ENCODE peak calls at places on chromosomes 7 and 10, in nine cellular contexts. A is body of pancreas, H is upper lobe of right lung, X is brain microvascular endothelial cell, O is dorsolateral prefrontal cortex, L is testis, W is colonic mucosa, Y is cardiac muscle cell, E is heart left ventricle. S is an unnamed sample. For H3K27me3, the result is how much of the 10 kb centered on the place peaks cover.

GRCh38 chr7:127137146-127137545 is 115.6 kb downstream of the GRM8 start:
- DNase-seq in A (no peak), H (no peak), X (no peak), O (no peak), L (no peak), W (no peak), Y (no peak), E (no peak), S (no peak)

GRCh38 chr10:7084255-7085005 is 326.4 kb downstream of the SFMBT2 start:
- DNase-seq in A (no peak), H (no peak), X (no peak), O (no peak), L (no peak), W (no peak), Y (no peak), E (no peak), S (no peak)

GRCh38 chr7:28999421-28999820 is 41.3 kb upstream of the TRIL start:
- DNase-seq in A (no peak), H (no peak), X (no peak), O (no peak), L (no peak), W (no peak), Y (no peak), E (no peak), S (no peak)

GRCh38 chr10:113961261-113961938 is 82.3 kb upstream of the ADRB1 start:
- DNase-seq in A (no peak), H (no peak), X (no peak), O (no peak), L (no peak), W (peak), Y (no peak), E (no peak), S (peak)

GRCh38 chr7:96670338-96671289 is 39.0 kb downstream of the SEM1 start:
- DNase-seq in A (no peak), H (no peak), X (no peak), O (no peak), L (no peak), W (no peak), Y (no peak), E (no peak), S (no peak)

GRCh38 chr10:78886129-78886528 is 182.6 kb upstream of the ZMIZ1 start:
- DNase-seq in A (no peak), H (no peak), X (no peak), O (no peak), L (no peak), W (peak), Y (no peak), E (no peak), S (no peak)

GRCh38 chr10:132061465-132062180 is 4.1 kb upstream of the JAKMIP3 start:
- DNase-seq in A (no peak), H (peak), X (no peak), O (no peak), L (no peak), W (no peak), Y (no peak), E (peak), S (no peak)

GRCh38 chr7:35792472-35793224 is 8.2 kb upstream of the SEPTIN7 start:
- DNase-seq in A (no peak), H (no peak), X (no peak), O (no peak), L (no peak), W (no peak), Y (peak), E (no peak), S (no peak)

GRCh38 chr7:73429218-73429617 is 4.4 kb upstream of the FZD9 start:
- DNase-seq in A (no peak), H (no peak), X (no peak), O (no peak), L (no peak), W (no peak), Y (peak), E (no peak), S (no peak)

GRCh38 chr7:50364645-50365044 is 60.1 kb downstream of the IKZF1 start:
- DNase-seq in A (no peak), H (no peak), X (no peak), O (no peak), L (no peak), W (no peak), Y (no peak), E (no peak), S (no peak)

GRCh38 chr7:44755698-44756627 is 7.3 kb downstream of the ZMIZ2 start:
- DNase-seq in A (no peak), H (peak), X (no peak), O (no peak), L (no peak), W (no peak), Y (no peak), E (no peak), S (no peak)

GRCh38 chr7:130668258-130669050 is at the start of gene COPG2:
- DNase-seq in A (peak), H (peak), X (peak), O (peak), L (peak), W (peak), Y (peak), E (peak), S (peak)

GRCh38 chr10:34814228-34815173 is 595 bp downstream of the PARD3 start:
- DNase-seq in A (peak), H (peak), X (no peak), O (no peak), L (peak), W (peak), Y (peak), E (peak), S (no peak)

GRCh38 chr7:141355057-141355456 is 196.2 kb upstream of the AGK start:
- DNase-seq in A (no peak), H (no peak), X (peak), O (no peak), L (no peak), W (no peak), Y (peak), E (no peak), S (no peak)

GRCh38 chr10:88987243-88987726 is 3.3 kb upstream of the FAS start:
- DNase-seq in A (no peak), H (no peak), X (no peak), O (no peak), L (no peak), W (no peak), Y (no peak), E (no peak), S (no peak)

GRCh38 chr10:126393076-126393475 is 4.8 kb upstream of the ADAM12 start:
- DNase-seq in A (no peak), H (no peak), X (no peak), O (no peak), L (no peak), W (no peak), Y (no peak), E (no peak), S (no peak)

GRCh38 chr7:41010418-41010817 is 692.5 kb downstream of the INHBA start:
- DNase-seq in A (no peak), H (no peak), X (no peak), O (no peak), L (no peak), W (no peak), Y (peak), E (no peak), S (no peak)

GRCh38 chr10:110861476-110861875 is 10.3 kb upstream of the PDCD4 start:
- DNase-seq in A (no peak), H (no peak), X (no peak), O (no peak), L (no peak), W (no peak), Y (no peak), E (no peak), S (no peak)
- H3K27ac ChIP-seq in A (peak), H (peak), X (no peak), O (no peak), L (no peak), W (peak), Y (no peak), E (no peak), S (peak)

DNA sequence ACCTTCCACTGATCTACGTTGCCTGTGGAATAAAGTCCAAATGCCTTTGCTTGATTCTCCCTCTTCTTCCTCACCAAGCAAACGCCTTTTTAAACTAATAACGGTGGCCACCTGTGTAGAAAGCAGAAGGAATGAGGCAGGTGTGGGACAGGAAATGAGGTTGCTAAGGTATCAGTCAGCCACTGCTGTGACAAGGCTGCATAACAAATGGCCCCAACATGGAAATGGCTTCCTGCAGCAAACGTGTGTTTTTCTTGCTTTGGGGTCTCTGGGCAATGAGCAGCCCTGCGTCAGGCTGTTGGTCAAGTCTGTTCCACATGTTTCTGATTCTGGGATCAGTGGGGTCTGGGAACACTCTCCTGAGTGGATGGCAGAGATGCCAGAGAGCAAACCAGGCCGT is 56.0 kb upstream of the EN2 start:
- DNase-seq in A (no peak), H (no peak), X (no peak), O (no peak), L (no peak), W (no peak), Y (no peak), E (no peak), S (no peak)
- H3K27me3 ChIP-seq in A (under half), H (under half), X (under half), O (under half), L (under half), W (under half), Y (half or more), E (half or more), S (under half)

GRCh38 chr7:121373177-121373576 is 22.9 kb downstream of the FAM3C start:
- DNase-seq in A (no peak), H (no peak), X (no peak), O (no peak), L (no peak), W (no peak), Y (no peak), E (no peak), S (no peak)
- TF ChIP-seq CTCF in A (peak), H (no peak), X (no peak), O (no peak), L (peak), W (no peak), Y (peak), E (no peak), S (no peak)

DNA sequence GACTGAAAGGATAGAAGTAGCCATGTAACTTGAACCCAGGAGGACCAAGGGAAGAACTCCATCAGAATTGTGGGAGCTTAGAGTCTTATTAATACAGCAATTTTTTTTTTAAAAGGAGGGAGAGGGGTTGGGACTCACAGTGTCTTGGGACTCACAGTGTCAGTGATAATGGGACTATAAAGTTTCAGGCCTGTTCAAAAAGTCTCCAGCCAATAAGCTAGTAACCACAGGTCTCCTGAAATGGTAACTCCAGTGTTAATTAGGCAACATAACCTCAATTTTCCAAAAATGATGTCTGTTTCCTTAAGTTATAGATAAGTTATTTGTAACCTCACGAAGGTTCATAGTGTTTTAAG is 2.4 kb upstream of the HNRNPH3 start:
- DNase-seq in A (no peak), H (no peak), X (no peak), O (no peak), L (no peak), W (no peak), Y (no peak), E (no peak), S (no peak)
- H3K27ac ChIP-seq in A (no peak), H (peak), X (no peak), O (peak), L (no peak), W (peak), Y (no peak), E (no peak), S (no peak)

DNA sequence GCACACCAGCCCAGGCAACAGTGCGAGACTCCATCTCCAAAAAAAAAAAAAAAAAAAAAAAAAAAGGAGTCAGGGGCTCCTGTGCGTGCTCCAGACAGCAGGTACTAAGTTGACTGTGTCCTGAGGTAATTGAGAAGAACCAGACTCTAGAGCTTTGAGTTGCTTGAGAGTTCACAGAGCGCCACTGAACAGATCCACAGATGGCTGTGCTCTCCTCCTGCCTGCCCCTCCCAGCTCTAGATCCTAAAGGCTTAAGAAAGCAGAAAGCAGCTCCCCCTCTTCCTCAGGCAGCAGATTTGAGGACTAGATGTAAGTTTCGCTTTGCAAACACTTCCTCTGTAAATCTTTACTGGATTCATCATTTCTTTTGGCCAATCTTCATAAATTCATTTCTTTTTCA is 38.7 kb downstream of the SHH start:
- DNase-seq in A (no peak), H (no peak), X (no peak), O (no peak), L (no peak), W (no peak), Y (no peak), E (no peak), S (no peak)
- H3K27me3 ChIP-seq in A (under half), H (under half), X (under half), O (under half), L (under half), W (under half), Y (under half), E (under half), S (under half)